ENCODE peak calls at places on chromosomes 12 and 14, in six cellular contexts. I, G, H, K, S and W are unnamed samples.

GRCh38 chr12:49626169-49626835 is 2.9 kb downstream of the PRPF40B start:
- DNase-seq in I (no peak), G (no peak), H (no peak), K (no peak), S (no peak), W (no peak)

GRCh38 chr14:59482471-59483331 is 1.5 kb downstream of the L3HYPDH start:
- DNase-seq in I (peak), G (no peak), H (peak), K (peak), S (no peak), W (peak)

GRCh38 chr12:15428632-15429031 is 106.3 kb downstream of the PTPRO start:
- DNase-seq in I (no peak), G (no peak), H (no peak), K (no peak), S (no peak), W (no peak)

GRCh38 chr14:29926228-29926627 is 1.4 kb downstream of the PRKD1 start:
- DNase-seq in I (no peak), G (no peak), H (no peak), K (no peak), S (no peak), W (peak)

GRCh38 chr12:98656289-98657101 is 11.4 kb downstream of the APAF1 start:
- DNase-seq in I (no peak), G (no peak), H (no peak), K (no peak), S (no peak), W (no peak)

GRCh38 chr12:84842406-84843013 is 70.1 kb downstream of the SLC6A15 start:
- DNase-seq in I (no peak), G (no peak), H (no peak), K (no peak), S (no peak), W (no peak)

GRCh38 chr14:58572092-58572853 is 65.5 kb upstream of the DACT1 start:
- DNase-seq in I (no peak), G (no peak), H (no peak), K (no peak), S (no peak), W (no peak)

GRCh38 chr12:110704750-110705149 is 15.8 kb upstream of the HVCN1 start:
- DNase-seq in I (no peak), G (no peak), H (no peak), K (peak), S (peak), W (peak)

GRCh38 chr14:59511916-59512530 is 27.7 kb downstream of the JKAMP start:
- DNase-seq in I (no peak), G (no peak), H (no peak), K (no peak), S (no peak), W (no peak)

GRCh38 chr12:52013626-52014310 is 7.0 kb downstream of the TAMALIN start:
- DNase-seq in I (no peak), G (no peak), H (peak), K (no peak), S (no peak), W (no peak)

GRCh38 chr12:119751961-119752360 is 84.0 kb downstream of the PRKAB1 start:
- DNase-seq in I (no peak), G (no peak), H (no peak), K (no peak), S (no peak), W (no peak)

GRCh38 chr12:1324099-1324498 is 270.3 kb downstream of the FBXL14 start:
- DNase-seq in I (no peak), G (no peak), H (no peak), K (no peak), S (no peak), W (no peak)

GRCh38 chr14:54564799-54565235 is 2.1 kb upstream of the SAMD4A start:
- DNase-seq in I (no peak), G (no peak), H (peak), K (no peak), S (no peak), W (no peak)

GRCh38 chr14:104353921-104354701 is 215.7 kb downstream of the KIF26A start:
- DNase-seq in I (no peak), G (peak), H (peak), K (no peak), S (peak), W (no peak)

GRCh38 chr12:32551058-32551457 is 128.0 kb upstream of the DNM1L start:
- DNase-seq in I (no peak), G (no peak), H (no peak), K (no peak), S (no peak), W (no peak)

GRCh38 chr14:26403760-26404159 is 194.1 kb downstream of the NOVA1 start:
- DNase-seq in I (no peak), G (no peak), H (no peak), K (no peak), S (no peak), W (no peak)

GRCh38 chr14:74506408-74506807 is 12.8 kb downstream of the ISCA2 start:
- DNase-seq in I (no peak), G (peak), H (no peak), K (no peak), S (no peak), W (no peak)

GRCh38 chr12:57740656-57741412 is 2.3 kb upstream of the AGAP2 start:
- DNase-seq in I (no peak), G (peak), H (no peak), K (no peak), S (no peak), W (no peak)

GRCh38 chr14:52012635-52013034 is 23.3 kb downstream of the RTRAF start:
- DNase-seq in I (peak), G (no peak), H (peak), K (peak), S (no peak), W (no peak)

GRCh38 chr12:85530486-85530885 is 250.5 kb downstream of the ALX1 start:
- DNase-seq in I (no peak), G (no peak), H (no peak), K (no peak), S (no peak), W (no peak)

GRCh38 chr12:70549340-70550179 is 87.7 kb downstream of the PTPRB start:
- DNase-seq in I (no peak), G (no peak), H (no peak), K (no peak), S (no peak), W (no peak)

GRCh38 chr14:34344318-34344717 is 117.7 kb downstream of the SPTSSA start:
- DNase-seq in I (no peak), G (no peak), H (no peak), K (no peak), S (no peak), W (no peak)

GRCh38 chr12:31259136-31259881 is 66.6 kb downstream of the SINHCAF start:
- DNase-seq in I (no peak), G (no peak), H (no peak), K (no peak), S (no peak), W (no peak)

GRCh38 chr12:111454311-111454710 is 48.6 kb downstream of the SH2B3 start:
- DNase-seq in I (no peak), G (peak), H (no peak), K (no peak), S (no peak), W (no peak)

GRCh38 chr12:133156125-133156690 is 25.1 kb upstream of the ZNF268 start:
- DNase-seq in I (no peak), G (no peak), H (no peak), K (no peak), S (no peak), W (no peak)

GRCh38 chr12:44628180-44628579 is 247.9 kb downstream of the NELL2 start:
- DNase-seq in I (no peak), G (no peak), H (no peak), K (no peak), S (no peak), W (no peak)

GRCh38 chr14:64035143-64035542 is 182.3 kb downstream of the SYNE2 start:
- DNase-seq in I (no peak), G (no peak), H (no peak), K (no peak), S (no peak), W (no peak)

GRCh38 chr14:44372807-44373497 is 134.1 kb downstream of the FSCB start:
- DNase-seq in I (no peak), G (no peak), H (no peak), K (no peak), S (no peak), W (no peak)

GRCh38 chr12:59283012-59283411 is 312.8 kb upstream of the SLC16A7 start:
- DNase-seq in I (no peak), G (no peak), H (no peak), K (no peak), S (no peak), W (no peak)

GRCh38 chr14:60051690-60052324 is 39.9 kb upstream of the PCNX4 start:
- DNase-seq in I (no peak), G (no peak), H (no peak), K (no peak), S (no peak), W (no peak)

GRCh38 chr14:70394674-70395073 is 22.2 kb downstream of the SYNJ2BP start:
- DNase-seq in I (no peak), G (no peak), H (no peak), K (no peak), S (no peak), W (no peak)

DNA sequence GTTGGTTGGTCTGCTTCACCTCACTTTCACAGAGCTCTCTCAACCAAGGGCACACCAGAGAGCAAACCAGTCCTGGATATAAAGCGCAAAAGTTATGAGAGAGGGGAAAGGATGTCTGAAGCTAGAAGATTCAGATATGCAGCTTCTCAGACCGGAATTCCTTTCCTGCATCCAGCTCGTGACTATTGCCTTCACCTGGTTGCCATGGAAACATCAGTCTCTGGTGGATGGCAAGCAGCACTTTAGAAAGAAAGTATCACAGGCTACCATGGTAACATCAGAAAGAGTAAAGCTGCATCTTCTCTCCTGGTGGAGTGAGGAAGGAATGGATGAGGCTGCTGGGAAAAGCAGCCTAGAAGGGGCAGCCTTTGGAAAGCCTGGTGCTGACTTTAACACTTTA is 13.7 kb downstream of the REM2 start:
- DNase-seq in I (no peak), G (no peak), H (no peak), K (no peak), S (no peak), W (no peak)
- TF ChIP-seq CTCF in I (no peak), G (no peak), H (no peak), K (no peak), S (no peak), W (no peak)

GRCh38 chr12:122884091-122884826 is 11.7 kb downstream of the VPS37B start:
- DNase-seq in I (no peak), G (peak), H (no peak), K (no peak), S (no peak), W (no peak)

GRCh38 chr12:122882908-122883563 is 12.9 kb downstream of the VPS37B start:
- DNase-seq in I (no peak), G (peak), H (no peak), K (no peak), S (no peak), W (no peak)

GRCh38 chr12:122886851-122887816 is 8.8 kb downstream of the VPS37B start:
- DNase-seq in I (no peak), G (peak), H (no peak), K (no peak), S (peak), W (no peak)

GRCh38 chr12:122886161-122886560 is 9.8 kb downstream of the VPS37B start:
- DNase-seq in I (no peak), G (peak), H (no peak), K (no peak), S (peak), W (no peak)

GRCh38 chr12:122884860-122885259 is 11.1 kb downstream of the VPS37B start:
- DNase-seq in I (no peak), G (no peak), H (no peak), K (no peak), S (no peak), W (no peak)
- TF ChIP-seq POLR2A in I (no peak), G (no peak), H (no peak), K (no peak), S (no peak), W (no peak)

DNA sequence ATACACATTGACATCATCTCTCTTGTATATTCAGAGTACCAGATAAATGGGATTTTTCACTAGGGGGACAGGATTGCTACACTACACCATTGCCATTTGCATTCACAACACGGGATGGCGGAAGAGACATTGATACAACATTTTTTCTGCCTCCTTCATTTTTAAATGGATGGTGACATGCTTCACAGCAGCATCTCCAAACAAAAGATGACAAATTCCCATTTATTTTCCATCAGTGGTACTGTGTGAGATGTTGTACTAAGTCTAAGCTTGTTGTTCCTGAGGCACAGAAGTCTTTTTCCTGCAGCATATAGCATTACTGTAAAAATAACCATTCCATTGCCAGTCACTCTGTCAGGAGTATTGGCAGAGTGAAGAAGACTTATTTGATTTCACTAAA is 912.7 kb downstream of the NRXN3 start:
- DNase-seq in I (no peak), G (no peak), H (no peak), K (no peak), S (no peak), W (no peak)
- TF ChIP-seq CTCF in I (no peak), G (no peak), H (no peak), K (no peak), S (no peak), W (no peak)

GRCh38 chr12:96257550-96258392 is 63.6 kb downstream of the ELK3 start:
- DNase-seq in I (no peak), G (no peak), H (no peak), K (no peak), S (no peak), W (no peak)

GRCh38 chr12:96258451-96258933 is 64.3 kb downstream of the ELK3 start:
- DNase-seq in I (no peak), G (no peak), H (peak), K (peak), S (no peak), W (no peak)

GRCh38 chr12:96261557-96261956 is 67.4 kb downstream of the ELK3 start:
- DNase-seq in I (no peak), G (no peak), H (no peak), K (no peak), S (no peak), W (no peak)

GRCh38 chr12:96263449-96263902 is 69.3 kb downstream of the ELK3 start:
- DNase-seq in I (no peak), G (no peak), H (no peak), K (peak), S (peak), W (peak)

DNA sequence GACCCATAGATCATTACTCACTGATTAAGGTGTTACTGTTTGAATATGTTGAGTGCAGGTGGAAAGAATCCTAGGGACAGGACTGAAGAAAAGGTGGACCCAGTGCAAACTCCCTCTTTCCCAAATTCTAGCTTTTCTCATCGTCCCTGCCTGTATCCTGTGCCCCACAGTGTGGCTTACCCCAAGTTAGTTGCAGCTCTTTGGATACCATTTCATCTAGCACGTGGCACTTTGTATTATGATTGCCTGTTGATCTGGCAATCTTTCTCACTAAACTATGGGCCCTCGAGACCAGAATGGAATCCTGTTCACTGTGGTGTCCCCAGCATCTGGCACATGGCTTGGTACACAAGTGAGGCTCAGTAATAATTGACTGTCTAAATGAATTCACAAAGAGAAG is 66.5 kb downstream of the ELK3 start:
- DNase-seq in I (no peak), G (no peak), H (no peak), K (no peak), S (no peak), W (no peak)
- TF ChIP-seq POLR2A in I (no peak), G (no peak), H (no peak), K (no peak), S (no peak), W (no peak)

GRCh38 chr12:74108729-74109128 is 428.9 kb upstream of the ATXN7L3B start:
- DNase-seq in I (no peak), G (no peak), H (no peak), K (no peak), S (no peak), W (no peak)

GRCh38 chr12:74111688-74112360 is 425.8 kb upstream of the ATXN7L3B start:
- DNase-seq in I (no peak), G (no peak), H (no peak), K (no peak), S (no peak), W (no peak)
- TF ChIP-seq CTCF in I (no peak), G (no peak), H (no peak), K (no peak), S (no peak), W (no peak)

GRCh38 chr12:9732966-9733461 is at the start of gene CLECL1:
- DNase-seq in I (no peak), G (no peak), H (no peak), K (no peak), S (no peak), W (no peak)
- TF ChIP-seq POLR2A in I (no peak), G (no peak), H (no peak), K (no peak), S (no peak), W (no peak)

GRCh38 chr12:4031703-4032291 is 158.6 kb upstream of the PARP11 start:
- DNase-seq in I (no peak), G (peak), H (peak), K (peak), S (no peak), W (peak)
- TF ChIP-seq CTCF in I (no peak), G (no peak), H (no peak), K (no peak), S (no peak), W (no peak)

GRCh38 chr14:50063876-50064420 is 52.4 kb downstream of the VCPKMT start:
- DNase-seq in I (no peak), G (peak), H (no peak), K (no peak), S (no peak), W (no peak)

GRCh38 chr14:50064993-50065392 is 51.4 kb downstream of the VCPKMT start:
- DNase-seq in I (no peak), G (peak), H (no peak), K (no peak), S (peak), W (no peak)

GRCh38 chr14:50060871-50061663 is 55.3 kb downstream of the VCPKMT start:
- DNase-seq in I (peak), G (peak), H (peak), K (no peak), S (no peak), W (peak)

GRCh38 chr14:50061664-50062437 is 54.5 kb downstream of the VCPKMT start:
- DNase-seq in I (no peak), G (peak), H (no peak), K (no peak), S (peak), W (no peak)

DNA sequence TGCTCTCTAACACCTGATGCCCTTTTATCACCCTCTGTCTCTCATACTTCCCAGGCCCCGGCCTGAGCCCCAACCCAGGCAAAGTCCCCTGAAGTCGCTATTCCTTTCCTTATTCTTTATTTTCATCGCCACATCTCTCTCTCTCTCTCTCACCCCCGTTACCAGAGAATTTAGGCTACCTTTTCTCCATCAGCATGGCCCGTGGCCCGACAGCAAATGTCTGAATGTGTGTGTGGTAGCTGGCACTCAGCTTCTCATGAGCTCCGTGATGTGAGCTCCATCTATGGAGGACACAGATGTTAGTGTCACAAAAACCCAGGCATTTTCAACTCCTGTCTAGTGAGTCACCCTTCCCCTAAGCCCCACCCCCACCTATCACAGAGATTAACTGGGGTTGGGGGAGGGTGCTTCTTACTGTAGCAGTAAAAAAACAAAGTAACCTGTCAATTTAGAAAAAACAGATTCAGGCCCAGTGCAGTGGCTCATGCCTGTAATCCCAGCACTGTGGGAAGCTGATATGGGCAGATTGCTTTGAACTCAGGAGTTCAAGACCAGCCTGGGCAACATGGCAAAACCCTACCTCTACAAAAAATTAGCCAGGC is 53.8 kb downstream of the VCPKMT start:
- DNase-seq in I (no peak), G (peak), H (peak), K (no peak), S (peak), W (no peak)
- TF ChIP-seq POLR2A in I (no peak), G (no peak), H (no peak), K (no peak), S (no peak), W (no peak)